ENCODE peak calls at places on chromosomes 5 and 9, in six cellular contexts. R is foreskin fibroblast, D is AG09309, B is mucosa of descending colon, S is lower leg skin, T is cardiac muscle cell. J is an unnamed sample.

GRCh38 chr5:146878471-146879172 is at the start of gene PPP2R2B:
- DNase-seq in R (no peak), D (no peak), B (peak; percentile 21), S (no peak), T (peak; percentile 62), J (peak; percentile 90)

GRCh38 chr9:128484686-128485413 is 19.7 kb upstream of the GLE1 start:
- DNase-seq in R (no peak), D (no peak), B (no peak), S (no peak), T (no peak), J (peak; percentile 51)

GRCh38 chr5:17212210-17212609 is 5.2 kb upstream of the BASP1 start:
- DNase-seq in R (no peak), D (no peak), B (no peak), S (no peak), T (no peak), J (no peak)

GRCh38 chr9:122201641-122202040 is 27.1 kb downstream of the LHX6 start:
- DNase-seq in R (peak; percentile 34), D (no peak), B (no peak), S (no peak), T (no peak), J (no peak)

GRCh38 chr5:56838409-56839039 is 23.2 kb downstream of the MAP3K1 start:
- DNase-seq in R (peak; percentile 51), D (peak; percentile 39), B (no peak), S (no peak), T (peak; percentile 47), J (no peak)

GRCh38 chr5:141521244-141521781 is 32.4 kb downstream of the PCDHGC5 start:
- DNase-seq in R (peak; percentile 97), D (peak; percentile 99), B (peak; percentile 54), S (peak; percentile 78), T (no peak), J (no peak)

GRCh38 chr5:59789894-59790293 is 103.6 kb downstream of the PDE4D start:
- DNase-seq in R (no peak), D (no peak), B (no peak), S (no peak), T (no peak), J (no peak)

GRCh38 chr5:163379298-163380155 is 57.9 kb upstream of the CCNG1 start:
- DNase-seq in R (peak; percentile 46), D (peak; percentile 53), B (no peak), S (no peak), T (no peak), J (no peak)

GRCh38 chr5:148542812-148543211 is 111.5 kb downstream of the HTR4 start:
- DNase-seq in R (peak; percentile 68), D (peak; percentile 55), B (no peak), S (no peak), T (no peak), J (no peak)

GRCh38 chr5:147968855-147969254 is 62.5 kb upstream of the C5orf46 start:
- DNase-seq in R (no peak), D (no peak), B (no peak), S (no peak), T (no peak), J (no peak)

GRCh38 chr9:33468797-33469621 is 4.7 kb downstream of the NOL6 start:
- DNase-seq in R (no peak), D (no peak), B (no peak), S (no peak), T (no peak), J (peak; percentile 73)

DNA sequence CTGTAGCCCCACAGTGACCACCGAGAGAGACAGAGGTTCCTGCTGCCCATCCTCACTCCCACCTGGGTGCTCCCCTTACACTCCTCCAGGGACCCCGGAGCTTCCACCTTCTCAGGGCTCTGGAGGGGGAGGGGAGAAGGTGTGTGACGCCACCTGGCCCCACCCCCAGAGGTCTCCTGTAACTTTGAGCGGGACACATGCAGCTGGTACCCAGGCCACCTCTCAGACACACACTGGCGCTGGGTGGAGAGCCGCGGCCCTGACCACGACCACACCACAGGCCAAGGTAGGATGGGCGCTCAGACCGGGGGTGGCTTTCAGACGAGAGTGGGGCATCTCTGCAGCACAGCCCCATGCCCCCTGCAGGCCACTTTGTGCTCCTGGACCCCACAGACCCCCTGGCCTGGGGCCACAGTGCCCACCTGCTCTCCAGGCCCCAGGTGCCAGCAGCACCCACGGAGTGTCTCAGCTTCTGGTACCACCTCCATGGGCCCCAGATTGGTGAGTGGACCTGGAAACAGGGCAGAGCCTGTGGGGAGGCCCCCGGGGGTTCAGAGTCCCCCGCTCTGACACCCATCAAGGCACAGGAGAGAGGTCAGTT is 4.5 kb downstream of the MAMDC4 start:
- DNase-seq in R (no peak), D (no peak), B (peak; percentile 12), S (peak; percentile 12), T (no peak), J (no peak)
- TF ChIP-seq CTCF in R (no peak), D (no peak), B (no peak), S (no peak), T (no peak), J (peak; percentile 26)

DNA sequence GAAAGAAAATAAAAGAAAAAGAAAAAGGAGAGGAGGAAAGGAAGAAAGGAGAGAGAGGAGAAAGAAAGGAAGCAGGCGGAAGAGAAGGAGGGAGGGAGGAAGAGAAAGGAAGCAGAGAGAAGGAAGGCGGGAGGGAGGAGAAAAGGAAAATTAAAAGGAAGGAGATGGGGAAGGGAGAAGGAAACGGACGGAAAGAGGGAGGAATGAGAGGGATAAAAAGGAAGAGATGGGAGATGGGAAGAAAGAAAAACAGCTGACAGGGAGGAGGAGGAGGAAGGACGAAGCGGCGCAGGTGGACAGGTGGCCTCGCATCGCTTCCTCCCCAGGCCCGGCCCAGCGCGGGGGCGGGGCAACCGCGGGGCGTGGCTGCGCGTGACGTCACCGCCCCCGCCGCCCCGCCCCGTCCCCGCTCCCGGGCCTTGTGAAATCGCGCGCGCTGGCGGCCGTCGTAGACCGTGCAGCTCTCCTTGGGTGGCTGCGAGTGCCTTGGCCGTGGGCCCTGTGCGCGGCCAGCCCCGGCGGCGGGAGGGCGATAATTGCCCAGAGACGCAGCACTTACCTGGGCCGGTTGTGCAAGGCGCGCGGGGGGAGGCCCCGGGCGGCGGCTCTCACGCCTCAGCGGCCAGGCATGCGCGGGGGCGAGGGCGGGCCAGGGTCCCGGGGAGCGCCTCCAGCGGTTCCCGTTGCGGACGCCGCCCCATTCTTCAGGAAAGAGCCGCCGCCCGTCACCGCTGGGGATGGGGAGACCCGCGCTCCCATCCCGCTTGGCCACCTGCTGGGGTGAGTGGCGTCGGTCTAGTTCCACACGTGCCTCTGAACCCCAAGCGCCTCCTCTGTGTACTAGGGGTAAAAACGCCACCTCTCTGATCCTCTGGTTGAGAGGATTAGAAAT is 49.6 kb upstream of the FOXE1 start:
- DNase-seq in R (peak; percentile 24), D (no peak), B (peak; percentile 81), S (peak; percentile 41), T (peak; percentile 83), J (no peak)
- TF ChIP-seq CTCF in R (no peak), D (no peak), B (no peak), S (no peak), T (peak; percentile 3), J (peak; percentile 20)

DNA sequence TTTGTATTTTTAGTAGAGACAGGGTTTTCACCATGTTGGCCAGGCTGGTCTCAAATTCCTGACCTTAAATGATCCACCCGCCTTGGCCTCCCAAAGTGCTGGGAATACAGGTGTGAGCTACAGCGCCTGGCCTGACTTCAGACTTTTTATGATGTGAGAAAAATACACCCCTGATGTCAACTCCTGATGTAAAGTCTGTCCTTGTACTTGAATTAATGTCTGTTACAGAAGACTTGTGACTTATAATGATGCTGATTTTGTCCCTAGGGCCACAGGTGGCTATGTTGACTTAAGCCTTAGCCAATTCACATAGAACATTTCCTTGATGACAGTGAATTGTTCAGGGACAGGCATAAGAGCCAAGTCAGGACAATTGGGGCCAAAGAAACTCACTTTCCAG is 42.5 kb upstream of the MELK start:
- DNase-seq in R (no peak), D (no peak), B (no peak), S (no peak), T (no peak), J (no peak)
- TF ChIP-seq CTCF in R (no peak), D (no peak), B (no peak), S (no peak), T (no peak), J (no peak)

GRCh38 chr9:124949387-124949786 is 8.5 kb upstream of the GOLGA1 start:
- DNase-seq in R (no peak), D (no peak), B (no peak), S (no peak), T (no peak), J (no peak)
- TF ChIP-seq CTCF in R (no peak), D (no peak), B (no peak), S (no peak), T (no peak), J (no peak)

GRCh38 chr9:108099854-108100253 is 610.3 kb upstream of the KLF4 start:
- DNase-seq in R (no peak), D (no peak), B (peak; percentile 23), S (no peak), T (no peak), J (no peak)
- TF ChIP-seq CTCF in R (no peak), D (no peak), B (no peak), S (no peak), T (no peak), J (no peak)

DNA sequence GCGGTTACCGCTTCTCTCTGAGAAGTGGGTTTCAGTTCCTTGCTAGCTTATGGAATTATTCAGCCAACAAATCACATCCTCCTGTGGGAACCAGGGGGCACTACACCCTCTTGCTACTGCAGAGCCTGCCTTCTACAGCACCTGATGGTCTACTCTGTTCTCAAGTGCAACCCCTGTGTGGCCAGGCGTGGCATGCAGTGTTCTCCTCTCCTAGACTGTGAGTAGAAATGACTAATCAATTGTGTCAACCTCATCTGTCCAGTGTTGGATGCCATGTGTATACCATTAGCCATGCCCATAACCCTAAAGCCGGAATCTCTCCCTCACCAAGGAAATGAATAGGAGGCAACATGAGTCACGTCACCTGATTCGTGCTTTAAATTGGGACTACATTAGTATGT is 117.2 kb upstream of the LIFR start:
- DNase-seq in R (no peak), D (no peak), B (no peak), S (no peak), T (no peak), J (no peak)
- TF ChIP-seq CTCF in R (no peak), D (no peak), B (no peak), S (no peak), T (peak; percentile 2), J (no peak)

GRCh38 chr5:116237917-116238502 is 153.2 kb downstream of the COMMD10 start:
- DNase-seq in R (no peak), D (no peak), B (no peak), S (no peak), T (no peak), J (no peak)
- TF ChIP-seq CTCF in R (peak; percentile 28), D (peak; percentile 26), B (no peak), S (no peak), T (peak; percentile 16), J (peak; percentile 54)